ENCODE peak calls at places on chromosomes 16 and 17, in eight cellular contexts. One of them, this sample, is unnamed.
A peak's percentile ranks its signal among the peaks of the same experiment; 100 is the strongest.

GRCh38 chr16:57614546-57615343 is 13.7 kb upstream of the ADGRG1 start:
- DNase-seq in NCI-H2107: no peak
- DNase-seq in lung microvascular endothelial cell: no peak
- DNase-seq in GM23248: no peak
- DNase-seq in RWPE1: no peak
- DNase-seq in dorsolateral prefrontal cortex: no peak
- DNase-seq in midbrain: no peak
- DNase-seq in NCI-H460: no peak
- DNase-seq in this sample: no peak

GRCh38 chr16:28596840-28597691 is at the start of gene SULT1A2:
- DNase-seq in dorsolateral prefrontal cortex: no peak
- DNase-seq in NCI-H460: no peak
- DNase-seq in midbrain: no peak
- DNase-seq in NCI-H2107: no peak
- DNase-seq in GM23248: no peak
- DNase-seq in RWPE1: peak; percentile 30
- DNase-seq in lung microvascular endothelial cell: no peak
- DNase-seq in this sample: no peak

GRCh38 chr16:4067262-4068001 is 48.8 kb downstream of the ADCY9 start:
- DNase-seq in GM23248: peak; percentile 78
- DNase-seq in NCI-H2107: no peak
- DNase-seq in dorsolateral prefrontal cortex: no peak
- DNase-seq in midbrain: no peak
- DNase-seq in RWPE1: no peak
- DNase-seq in NCI-H460: no peak
- DNase-seq in lung microvascular endothelial cell: no peak
- DNase-seq in this sample: no peak

GRCh38 chr17:1908699-1909309 is 79.0 kb downstream of the RPA1 start:
- DNase-seq in lung microvascular endothelial cell: peak; percentile 87
- DNase-seq in dorsolateral prefrontal cortex: peak; percentile 78
- DNase-seq in GM23248: peak; percentile 85
- DNase-seq in RWPE1: peak; percentile 75
- DNase-seq in NCI-H460: peak; percentile 54
- DNase-seq in midbrain: peak; percentile 74
- DNase-seq in NCI-H2107: peak; percentile 29
- DNase-seq in this sample: peak; percentile 38

GRCh38 chr16:75273054-75273925 is 21.9 kb upstream of the BCAR1 start:
- DNase-seq in GM23248: peak; percentile 71
- DNase-seq in NCI-H460: no peak
- DNase-seq in dorsolateral prefrontal cortex: no peak
- DNase-seq in lung microvascular endothelial cell: no peak
- DNase-seq in midbrain: no peak
- DNase-seq in RWPE1: no peak
- DNase-seq in NCI-H2107: no peak
- DNase-seq in this sample: no peak

GRCh38 chr16:83606486-83607030 is 201.2 kb upstream of the HSBP1 start:
- DNase-seq in RWPE1: no peak
- DNase-seq in dorsolateral prefrontal cortex: no peak
- DNase-seq in NCI-H460: no peak
- DNase-seq in GM23248: no peak
- DNase-seq in midbrain: no peak
- DNase-seq in lung microvascular endothelial cell: no peak
- DNase-seq in NCI-H2107: no peak
- DNase-seq in this sample: no peak

GRCh38 chr16:76668207-76668725 is 391.1 kb downstream of the CNTNAP4 start:
- DNase-seq in lung microvascular endothelial cell: no peak
- DNase-seq in NCI-H460: no peak
- DNase-seq in dorsolateral prefrontal cortex: no peak
- DNase-seq in RWPE1: no peak
- DNase-seq in GM23248: no peak
- DNase-seq in midbrain: no peak
- DNase-seq in NCI-H2107: no peak
- DNase-seq in this sample: no peak

GRCh38 chr17:77930780-77931768 is 27.4 kb upstream of the TNRC6C start:
- DNase-seq in RWPE1: no peak
- DNase-seq in NCI-H460: no peak
- DNase-seq in dorsolateral prefrontal cortex: no peak
- DNase-seq in lung microvascular endothelial cell: no peak
- DNase-seq in midbrain: no peak
- DNase-seq in NCI-H2107: no peak
- DNase-seq in GM23248: no peak
- DNase-seq in this sample: no peak

GRCh38 chr16:3780570-3780969 is 63.2 kb upstream of the TRAP1 start:
- DNase-seq in lung microvascular endothelial cell: peak; percentile 52
- DNase-seq in NCI-H2107: no peak
- DNase-seq in dorsolateral prefrontal cortex: no peak
- DNase-seq in NCI-H460: peak; percentile 21
- DNase-seq in RWPE1: peak; percentile 21
- DNase-seq in midbrain: no peak
- DNase-seq in GM23248: peak; percentile 18
- DNase-seq in this sample: no peak

GRCh38 chr17:37708008-37708615 is 36.7 kb downstream of the HNF1B start:
- DNase-seq in lung microvascular endothelial cell: no peak
- DNase-seq in RWPE1: no peak
- DNase-seq in NCI-H460: no peak
- DNase-seq in NCI-H2107: no peak
- DNase-seq in midbrain: no peak
- DNase-seq in dorsolateral prefrontal cortex: no peak
- DNase-seq in GM23248: no peak
- DNase-seq in this sample: no peak

GRCh38 chr17:78040561-78041400 is 82.3 kb downstream of the TNRC6C start:
- DNase-seq in NCI-H2107: peak; percentile 42
- DNase-seq in GM23248: peak; percentile 85
- DNase-seq in midbrain: peak; percentile 91
- DNase-seq in dorsolateral prefrontal cortex: peak; percentile 71
- DNase-seq in RWPE1: peak; percentile 54
- DNase-seq in NCI-H460: no peak
- DNase-seq in lung microvascular endothelial cell: peak; percentile 72
- DNase-seq in this sample: no peak

GRCh38 chr17:5630434-5630833 is 46.1 kb upstream of the NLRP1 start:
- DNase-seq in midbrain: no peak
- DNase-seq in GM23248: peak; percentile 95
- DNase-seq in lung microvascular endothelial cell: peak; percentile 24
- DNase-seq in NCI-H460: no peak
- DNase-seq in NCI-H2107: no peak
- DNase-seq in dorsolateral prefrontal cortex: no peak
- DNase-seq in RWPE1: no peak
- DNase-seq in this sample: no peak

GRCh38 chr16:10188236-10188635 is 6.0 kb upstream of the GRIN2A start:
- DNase-seq in NCI-H2107: no peak
- DNase-seq in dorsolateral prefrontal cortex: no peak
- DNase-seq in NCI-H460: no peak
- DNase-seq in midbrain: no peak
- DNase-seq in GM23248: no peak
- DNase-seq in RWPE1: no peak
- DNase-seq in lung microvascular endothelial cell: no peak
- DNase-seq in this sample: no peak

GRCh38 chr17:44097110-44097810 is 26.2 kb downstream of the HDAC5 start:
- DNase-seq in GM23248: peak; percentile 81
- DNase-seq in NCI-H460: no peak
- DNase-seq in dorsolateral prefrontal cortex: peak; percentile 93
- DNase-seq in NCI-H2107: no peak
- DNase-seq in midbrain: no peak
- DNase-seq in RWPE1: no peak
- DNase-seq in lung microvascular endothelial cell: no peak
- DNase-seq in this sample: no peak

GRCh38 chr17:30969989-30970680 is 704 bp upstream of the RNF135 start:
- DNase-seq in midbrain: no peak
- DNase-seq in NCI-H460: peak; percentile 7
- DNase-seq in GM23248: peak; percentile 53
- DNase-seq in RWPE1: peak; percentile 46
- DNase-seq in dorsolateral prefrontal cortex: peak; percentile 20
- DNase-seq in lung microvascular endothelial cell: no peak
- DNase-seq in NCI-H2107: no peak
- DNase-seq in this sample: no peak

GRCh38 chr16:30996324-30996999 is 11.5 kb downstream of the HSD3B7 start:
- DNase-seq in dorsolateral prefrontal cortex: no peak
- DNase-seq in RWPE1: no peak
- DNase-seq in midbrain: no peak
- DNase-seq in lung microvascular endothelial cell: peak; percentile 80
- DNase-seq in NCI-H460: no peak
- DNase-seq in NCI-H2107: no peak
- DNase-seq in GM23248: peak; percentile 63
- DNase-seq in this sample: no peak

GRCh38 chr16:2776500-2777139 is 460 bp downstream of the ELOB start:
- DNase-seq in RWPE1: no peak
- DNase-seq in NCI-H460: no peak
- DNase-seq in GM23248: peak; percentile 71
- DNase-seq in midbrain: peak; percentile 41
- DNase-seq in NCI-H2107: no peak
- DNase-seq in dorsolateral prefrontal cortex: no peak
- DNase-seq in lung microvascular endothelial cell: peak; percentile 34
- DNase-seq in this sample: no peak

GRCh38 chr16:9268446-9268845 is 177.0 kb downstream of the HAPSTR1 start:
- DNase-seq in midbrain: no peak
- DNase-seq in NCI-H460: no peak
- DNase-seq in GM23248: no peak
- DNase-seq in NCI-H2107: no peak
- DNase-seq in dorsolateral prefrontal cortex: peak; percentile 21
- DNase-seq in RWPE1: no peak
- DNase-seq in lung microvascular endothelial cell: no peak
- DNase-seq in this sample: no peak

GRCh38 chr16:8374586-8374985 is 215.7 kb downstream of the TMEM114 start:
- DNase-seq in RWPE1: no peak
- DNase-seq in GM23248: peak; percentile 2
- DNase-seq in lung microvascular endothelial cell: no peak
- DNase-seq in NCI-H460: no peak
- DNase-seq in NCI-H2107: no peak
- DNase-seq in midbrain: no peak
- DNase-seq in dorsolateral prefrontal cortex: no peak
- DNase-seq in this sample: no peak

GRCh38 chr17:78883533-78884131 is 19.4 kb downstream of the CEP295NL start:
- DNase-seq in dorsolateral prefrontal cortex: peak; percentile 60
- DNase-seq in lung microvascular endothelial cell: peak; percentile 97
- DNase-seq in NCI-H2107: peak; percentile 29
- DNase-seq in GM23248: peak; percentile 96
- DNase-seq in RWPE1: peak; percentile 95
- DNase-seq in NCI-H460: peak; percentile 57
- DNase-seq in midbrain: peak; percentile 88
- DNase-seq in this sample: no peak

GRCh38 chr17:31491794-31492171 is 100.3 kb downstream of the RAB11FIP4 start:
- DNase-seq in dorsolateral prefrontal cortex: no peak
- DNase-seq in midbrain: no peak
- DNase-seq in lung microvascular endothelial cell: no peak
- DNase-seq in GM23248: no peak
- DNase-seq in NCI-H2107: no peak
- DNase-seq in RWPE1: no peak
- DNase-seq in NCI-H460: no peak
- DNase-seq in this sample: no peak

GRCh38 chr16:23840310-23840709 is 4.5 kb downstream of the PRKCB start:
- DNase-seq in lung microvascular endothelial cell: no peak
- DNase-seq in dorsolateral prefrontal cortex: no peak
- DNase-seq in NCI-H2107: no peak
- DNase-seq in midbrain: no peak
- DNase-seq in GM23248: no peak
- DNase-seq in RWPE1: no peak
- DNase-seq in NCI-H460: no peak
- DNase-seq in this sample: no peak

GRCh38 chr17:62823111-62823895 is 15.2 kb upstream of the MARCHF10 start:
- DNase-seq in dorsolateral prefrontal cortex: no peak
- DNase-seq in RWPE1: no peak
- DNase-seq in NCI-H2107: no peak
- DNase-seq in GM23248: peak; percentile 64
- DNase-seq in lung microvascular endothelial cell: no peak
- DNase-seq in midbrain: no peak
- DNase-seq in NCI-H460: no peak
- DNase-seq in this sample: no peak

GRCh38 chr16:54318941-54319340 is 32.4 kb upstream of the IRX3 start:
- DNase-seq in dorsolateral prefrontal cortex: no peak
- DNase-seq in GM23248: peak; percentile 47
- DNase-seq in NCI-H2107: no peak
- DNase-seq in midbrain: no peak
- DNase-seq in RWPE1: peak; percentile 10
- DNase-seq in lung microvascular endothelial cell: no peak
- DNase-seq in NCI-H460: no peak
- DNase-seq in this sample: no peak

This sample was measured in NCI-H187 treated with DMSO at 0.1 percent for 48 hours.